ENCODE peak calls at places on chromosomes 7 and 10, in four cellular contexts. N, M, L and T are unnamed samples.

GRCh38 chr7:122304996-122305421 is 459 bp upstream of the FEZF1 start:
- DNase-seq in L (no peak), N (no peak), M (peak; percentile 35), T (no peak)

GRCh38 chr7:25361863-25362262 is 133.6 kb upstream of the NPVF start:
- DNase-seq in N (no peak), M (no peak), L (no peak), T (no peak)

GRCh38 chr7:77329466-77330168 is 86.5 kb downstream of the GSAP start:
- DNase-seq in L (no peak), M (no peak), N (no peak), T (no peak)

GRCh38 chr10:74924251-74924954 is 98.0 kb downstream of the KAT6B start:
- DNase-seq in L (no peak), N (no peak), M (no peak), T (no peak)

GRCh38 chr7:102908676-102909075 is 4.1 kb upstream of the LRRC17 start:
- DNase-seq in L (no peak), M (no peak), N (no peak), T (no peak)

GRCh38 chr7:107891619-107892366 is 810 bp downstream of the DLD start:
- DNase-seq in M (no peak), L (peak; percentile 54), N (no peak), T (no peak)

GRCh38 chr10:122112625-122113160 is 123.7 kb downstream of the TACC2 start:
- DNase-seq in M (peak; percentile 76), L (peak; percentile 22), N (peak; percentile 93), T (peak; percentile 77)

GRCh38 chr10:28432210-28432676 is 100.7 kb upstream of the WAC start:
- DNase-seq in N (peak; percentile 79), M (peak; percentile 46), L (peak; percentile 75), T (peak; percentile 66)

GRCh38 chr7:26549281-26549943 is 257.8 kb downstream of the SNX10 start:
- DNase-seq in L (no peak), N (no peak), M (no peak), T (no peak)

GRCh38 chr10:113087082-113088029 is 137.3 kb downstream of the TCF7L2 start:
- DNase-seq in L (peak; percentile 64), N (no peak), M (no peak), T (peak; percentile 96)

GRCh38 chr7:2355079-2356008 is 717 bp downstream of the EIF3B start:
- DNase-seq in N (no peak), L (peak; percentile 32), M (peak; percentile 34), T (no peak)

GRCh38 chr10:119803264-119803663 is 69.4 kb downstream of the MCMBP start:
- DNase-seq in M (no peak), L (no peak), N (no peak), T (no peak)

GRCh38 chr7:139737221-139738100 is 40.3 kb downstream of the HIPK2 start:
- DNase-seq in N (no peak), M (no peak), L (no peak), T (no peak)

GRCh38 chr10:49398000-49398861 is 2.3 kb upstream of the DRGX start:
- DNase-seq in L (peak; percentile 82), M (peak; percentile 78), N (peak; percentile 76), T (no peak)

GRCh38 chr7:105611856-105612775 is 30.8 kb upstream of the EFCAB10 start:
- DNase-seq in L (no peak), M (no peak), N (no peak), T (no peak)

GRCh38 chr10:112394475-112394875 is 20.6 kb downstream of the ACSL5 start:
- DNase-seq in M (no peak), L (no peak), N (no peak), T (peak; percentile 99)

GRCh38 chr7:75835688-75836285 is 22.2 kb upstream of the CCL24 start:
- DNase-seq in M (no peak), N (no peak), L (no peak), T (no peak)

GRCh38 chr7:116977172-116977571 is 23.9 kb downstream of the ST7 start:
- DNase-seq in L (no peak), N (no peak), M (no peak), T (no peak)

GRCh38 chr10:132257271-132257670 is 50.5 kb downstream of the STK32C start:
- DNase-seq in M (no peak), N (peak; percentile 63), L (peak; percentile 42), T (no peak)

GRCh38 chr7:80703272-80703671 is 64.8 kb downstream of the CD36 start:
- DNase-seq in M (no peak), N (no peak), L (no peak), T (no peak)

GRCh38 chr7:17832242-17832641 is 108.1 kb downstream of the SNX13 start:
- DNase-seq in N (no peak), L (no peak), M (no peak), T (no peak)

GRCh38 chr10:116430288-116430687 is 2.6 kb downstream of the PNLIPRP3 start:
- DNase-seq in L (no peak), M (no peak), N (no peak), T (no peak)

GRCh38 chr7:1729773-1730172 is 59.7 kb downstream of the ELFN1 start:
- DNase-seq in L (no peak), N (no peak), M (no peak), T (no peak)

GRCh38 chr7:18708204-18708603 is 212.7 kb downstream of the HDAC9 start:
- DNase-seq in L (no peak), M (no peak), N (no peak), T (no peak)

GRCh38 chr7:43491984-43492383 is 90.9 kb upstream of the STK17A start:
- DNase-seq in L (no peak), M (no peak), N (no peak), T (peak; percentile 28)

GRCh38 chr7:123755345-123755744 is 6.5 kb upstream of the WASL start:
- DNase-seq in N (no peak), M (no peak), L (no peak), T (no peak)

GRCh38 chr10:50322075-50322474 is 70.8 kb upstream of the ASAH2 start:
- DNase-seq in N (no peak), M (no peak), L (no peak), T (no peak)

GRCh38 chr10:124995605-124996004 is 53.7 kb downstream of the ZRANB1 start:
- DNase-seq in N (no peak), L (no peak), M (peak; percentile 6), T (no peak)

GRCh38 chr7:87058739-87059524 is 522 bp downstream of the ELAPOR2 start:
- DNase-seq in N (peak; percentile 68), M (peak; percentile 48), L (peak; percentile 38), T (no peak)

GRCh38 chr10:80429521-80429966 is 21.2 kb downstream of the PRXL2A start:
- DNase-seq in N (no peak), L (no peak), M (no peak), T (no peak)

GRCh38 chr10:132111871-132112341 is 46.2 kb downstream of the JAKMIP3 start:
- DNase-seq in N (no peak), L (no peak), M (peak; percentile 6), T (no peak)

DNA sequence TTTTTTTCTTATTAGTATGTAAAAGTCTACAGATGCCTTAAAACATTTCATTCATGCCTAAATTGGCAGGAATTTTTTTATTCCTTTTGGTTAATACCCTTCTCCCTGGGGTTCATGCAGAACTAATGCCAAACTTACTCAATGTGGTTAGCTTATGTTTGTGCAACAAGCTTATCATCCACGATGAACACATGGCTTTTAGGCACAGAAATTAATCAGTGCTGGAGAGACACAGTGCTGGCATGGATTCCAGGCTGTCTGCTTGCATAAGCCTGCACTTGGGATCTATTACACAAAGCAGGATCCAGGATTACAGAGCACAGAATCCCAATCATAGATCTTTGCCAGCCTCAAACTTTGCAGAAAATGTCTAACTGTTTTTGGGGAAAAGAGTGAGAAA is 213.2 kb downstream of the CHRM2 start:
- DNase-seq in M (no peak), N (peak; percentile 75), L (no peak), T (no peak)
- TF ChIP-seq FOXJ3 in M (no peak), N (peak; percentile 87), L (no peak), T (no peak)

GRCh38 chr10:117615649-117616048 is 73.1 kb downstream of the EMX2 start:
- DNase-seq in N (no peak), L (no peak), M (no peak), T (no peak)
- TF ChIP-seq FOXJ3 in N (no peak), L (no peak), M (no peak), T (no peak)

GRCh38 chr10:97508342-97508741 is 9.6 kb downstream of the UBTD1 start:
- DNase-seq in M (no peak), N (no peak), L (no peak), T (no peak)
- TF ChIP-seq FOXJ3 in M (no peak), N (no peak), L (no peak), T (no peak)

GRCh38 chr7:112889268-112889667 is 99.1 kb upstream of the TMEM168 start:
- DNase-seq in L (no peak), N (no peak), M (no peak), T (no peak)

GRCh38 chr7:112886171-112886570 is 96.0 kb upstream of the TMEM168 start:
- DNase-seq in N (no peak), L (no peak), M (no peak), T (no peak)

GRCh38 chr7:112889834-112890438 is 99.7 kb upstream of the TMEM168 start:
- DNase-seq in N (no peak), L (no peak), M (no peak), T (no peak)

GRCh38 chr7:112887976-112888375 is 97.8 kb upstream of the TMEM168 start:
- DNase-seq in M (no peak), N (no peak), L (no peak), T (no peak)

DNA sequence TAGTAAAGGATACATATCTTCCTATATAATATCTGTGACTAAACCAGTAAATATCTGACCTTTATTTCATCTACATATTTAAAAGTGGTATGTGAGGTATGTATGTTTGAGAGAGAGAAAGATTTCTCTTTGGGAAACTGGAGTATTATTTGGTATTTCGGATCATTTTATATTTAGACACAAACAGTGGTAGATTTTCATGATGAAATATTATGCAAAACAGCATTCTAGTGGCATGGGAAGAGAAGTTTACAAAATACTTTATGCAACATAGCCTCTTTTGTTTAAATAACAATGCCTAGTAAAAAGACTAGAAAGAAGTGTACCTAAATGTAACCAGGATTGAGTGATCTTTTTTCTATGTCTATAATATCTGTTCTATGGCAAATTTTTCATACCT is 98.6 kb upstream of the TMEM168 start:
- DNase-seq in L (no peak), M (no peak), N (no peak), T (no peak)
- TF ChIP-seq FOXJ3 in L (no peak), M (no peak), N (no peak), T (no peak)

DNA sequence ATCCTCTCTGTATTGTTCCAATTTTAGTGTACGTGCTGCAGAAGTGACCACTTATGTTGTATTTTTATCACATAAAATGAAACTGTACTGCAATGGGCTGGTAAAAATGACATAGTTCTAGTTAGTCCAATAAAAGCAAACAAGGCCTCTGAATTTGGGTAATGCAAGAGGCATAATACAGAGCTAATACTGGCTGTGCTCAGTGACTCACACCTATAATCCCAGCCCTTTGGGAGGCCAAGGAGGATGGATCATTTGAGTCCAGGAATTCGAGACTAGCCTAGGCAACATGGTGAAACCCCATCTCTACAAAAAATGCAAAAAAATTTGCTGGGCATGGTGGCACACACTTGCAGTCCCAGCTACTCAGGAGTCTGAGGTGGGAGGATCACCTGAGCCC is 70.2 kb downstream of the ABI1 start:
- DNase-seq in N (no peak), M (no peak), L (no peak), T (no peak)
- TF ChIP-seq FOXJ3 in N (no peak), M (no peak), L (no peak), T (no peak)

DNA sequence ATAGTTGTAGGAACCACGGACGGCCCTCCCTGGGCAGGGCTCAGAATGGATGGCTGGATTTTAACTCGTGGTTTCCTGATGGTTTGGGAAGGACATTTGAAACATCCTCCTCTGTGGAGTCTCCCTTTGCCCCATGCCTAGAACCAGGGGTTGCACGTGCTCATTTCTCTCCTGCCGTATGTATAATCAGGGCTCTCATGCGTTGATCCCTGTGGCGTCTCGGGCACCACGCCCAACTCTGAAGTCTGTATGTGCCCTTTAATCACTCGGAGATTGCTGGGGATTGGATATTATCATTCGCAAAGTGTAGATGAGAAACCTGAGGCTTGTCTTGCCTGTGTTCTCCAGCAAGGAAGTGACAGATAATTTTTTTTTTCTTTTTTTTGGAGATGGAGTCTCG is 257.1 kb downstream of the CAMK1D start:
- DNase-seq in M (no peak), N (no peak), L (no peak), T (no peak)
- TF ChIP-seq FOXJ3 in M (no peak), N (no peak), L (no peak), T (no peak)